ENCODE peak calls at places on chromosomes 12 and 14, in four cellular contexts. B, E, P and L are unnamed samples.

GRCh38 chr12:78239566-78239965 is 408.9 kb downstream of the NAV3 start:
- DNase-seq in B (no peak), E (no peak), P (no peak), L (no peak)

GRCh38 chr12:79522657-79523386 is 167.9 kb downstream of the PAWR start:
- DNase-seq in B (no peak), E (no peak), P (no peak), L (no peak)

GRCh38 chr12:6951551-6952120 is 480 bp downstream of the PTPN6 start:
- DNase-seq in B (no peak), E (no peak), P (no peak), L (peak; percentile 49)

GRCh38 chr12:105205322-105206048 is 30.5 kb downstream of the APPL2 start:
- DNase-seq in B (no peak), E (no peak), P (no peak), L (no peak)

GRCh38 chr12:47276253-47277070 is 196.7 kb upstream of the AMIGO2 start:
- DNase-seq in B (no peak), E (peak; percentile 65), P (no peak), L (peak; percentile 74)

GRCh38 chr14:77041837-77042557 is 13.5 kb upstream of the IRF2BPL start:
- DNase-seq in B (no peak), E (no peak), P (no peak), L (no peak)

GRCh38 chr12:88805286-88805685 is 225.0 kb upstream of the KITLG start:
- DNase-seq in B (no peak), E (no peak), P (no peak), L (no peak)

GRCh38 chr12:110048242-110049027 is at the start of gene C12orf76:
- DNase-seq in B (peak; percentile 76), E (peak; percentile 95), P (peak; percentile 88), L (peak; percentile 95)

GRCh38 chr12:14135996-14136395 is 154.6 kb upstream of the GRIN2B start:
- DNase-seq in B (no peak), E (no peak), P (no peak), L (no peak)

GRCh38 chr12:75489187-75489586 is 8.6 kb downstream of the GLIPR1 start:
- DNase-seq in B (no peak), E (no peak), P (no peak), L (no peak)

GRCh38 chr12:1858456-1858855 is 38.1 kb downstream of the LRTM2 start:
- DNase-seq in B (no peak), E (no peak), P (no peak), L (no peak)

GRCh38 chr14:71165121-71165574 is 257.9 kb downstream of the PCNX1 start:
- DNase-seq in B (no peak), E (no peak), P (no peak), L (no peak)

GRCh38 chr12:130227641-130228040 is 65.4 kb downstream of the FZD10 start:
- DNase-seq in B (no peak), E (no peak), P (no peak), L (no peak)

GRCh38 chr12:109532721-109533486 is 40.4 kb downstream of the MMAB start:
- DNase-seq in B (no peak), E (peak; percentile 30), P (no peak), L (no peak)

GRCh38 chr14:98692832-98693231 is 579.2 kb downstream of the BCL11B start:
- DNase-seq in B (no peak), E (no peak), P (no peak), L (peak; percentile 12)

GRCh38 chr12:21940972-21941521 is at the start of gene ABCC9:
- DNase-seq in B (peak; percentile 63), E (no peak), P (peak; percentile 55), L (peak; percentile 27)

GRCh38 chr14:65332141-65332871 is 80.2 kb upstream of the FUT8 start:
- DNase-seq in B (no peak), E (no peak), P (no peak), L (no peak)

GRCh38 chr14:52678591-52678990 is 16.8 kb downstream of the ERO1A start:
- DNase-seq in B (no peak), E (no peak), P (no peak), L (no peak)

GRCh38 chr12:88577537-88577936 is 2.7 kb downstream of the KITLG start:
- DNase-seq in B (no peak), E (no peak), P (no peak), L (no peak)

GRCh38 chr12:12349711-12350665 is at the start of gene MANSC1:
- DNase-seq in B (peak; percentile 64), E (no peak), P (peak; percentile 71), L (peak; percentile 54)

GRCh38 chr14:66311935-66312334 is 174.2 kb upstream of the CCDC196 start:
- DNase-seq in B (no peak), E (no peak), P (no peak), L (no peak)

GRCh38 chr14:56342419-56342901 is 224.2 kb downstream of the PELI2 start:
- DNase-seq in B (no peak), E (no peak), P (no peak), L (no peak)

GRCh38 chr12:89347325-89347829 is 4.9 kb downstream of the DUSP6 start:
- DNase-seq in B (no peak), E (no peak), P (no peak), L (no peak)

GRCh38 chr12:3587402-3588013 is 96.5 kb downstream of the PRMT8 start:
- DNase-seq in B (no peak), E (no peak), P (no peak), L (no peak)

GRCh38 chr12:401235-402126 is at the start of gene CCDC77:
- DNase-seq in B (peak; percentile 91), E (peak; percentile 92), P (peak; percentile 93), L (peak; percentile 95)
- TF ChIP-seq CTCF in B (no peak), E (peak; percentile 21), P (no peak), L (no peak)

DNA sequence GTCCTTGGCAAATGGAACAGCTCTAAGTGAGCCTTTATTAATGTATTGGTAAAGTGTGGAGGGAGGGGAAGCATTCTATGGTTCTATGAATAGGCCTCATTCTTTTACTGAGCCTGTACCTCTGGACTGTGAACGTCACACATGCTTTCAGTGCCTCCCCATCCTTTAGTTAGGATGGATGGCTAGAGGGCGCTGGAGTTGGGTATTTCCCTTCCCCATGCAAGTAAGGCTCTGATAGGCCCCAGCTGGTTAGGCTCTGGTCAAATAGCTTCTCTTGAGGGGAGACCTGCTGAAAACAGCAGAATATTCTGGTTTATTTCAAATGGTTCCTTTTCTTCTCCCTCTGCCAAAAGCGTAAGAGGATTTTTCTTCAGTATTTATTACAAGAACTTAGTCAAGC is 860.9 kb upstream of the MDGA2 start:
- DNase-seq in B (peak; percentile 13), E (no peak), P (peak; percentile 63), L (no peak)
- TF ChIP-seq CTCF in B (no peak), E (no peak), P (no peak), L (no peak)

GRCh38 chr14:68253381-68253780 is 433.8 kb downstream of the RAD51B start:
- DNase-seq in B (no peak), E (no peak), P (no peak), L (no peak)

GRCh38 chr14:68251766-68252100 is 432.2 kb downstream of the RAD51B start:
- DNase-seq in B (no peak), E (no peak), P (no peak), L (no peak)

GRCh38 chr14:68249534-68250517 is 430.2 kb downstream of the RAD51B start:
- DNase-seq in B (no peak), E (no peak), P (no peak), L (no peak)

GRCh38 chr14:68248481-68249255 is 429.1 kb downstream of the RAD51B start:
- DNase-seq in B (no peak), E (peak; percentile 44), P (no peak), L (no peak)

GRCh38 chr14:68250950-68251765 is 431.6 kb downstream of the RAD51B start:
- DNase-seq in B (no peak), E (peak; percentile 41), P (no peak), L (no peak)
- TF ChIP-seq CTCF in B (no peak), E (no peak), P (no peak), L (no peak)

GRCh38 chr12:57489157-57489641 is 1.3 kb downstream of the MARS1 start:
- DNase-seq in B (no peak), E (no peak), P (no peak), L (no peak)

GRCh38 chr12:57485695-57486094 is 2.2 kb upstream of the MARS1 start:
- DNase-seq in B (no peak), E (no peak), P (no peak), L (no peak)

GRCh38 chr12:57488397-57489156 is 709 bp downstream of the MARS1 start:
- DNase-seq in B (no peak), E (no peak), P (no peak), L (no peak)

GRCh38 chr12:57487055-57487596 is 742 bp upstream of the MARS1 start:
- DNase-seq in B (no peak), E (no peak), P (no peak), L (no peak)

GRCh38 chr12:57487597-57488396 is at the start of gene MARS1:
- DNase-seq in B (peak; percentile 82), E (peak; percentile 94), P (peak; percentile 92), L (peak; percentile 97)
- TF ChIP-seq CTCF in B (no peak), E (no peak), P (no peak), L (no peak)

DNA sequence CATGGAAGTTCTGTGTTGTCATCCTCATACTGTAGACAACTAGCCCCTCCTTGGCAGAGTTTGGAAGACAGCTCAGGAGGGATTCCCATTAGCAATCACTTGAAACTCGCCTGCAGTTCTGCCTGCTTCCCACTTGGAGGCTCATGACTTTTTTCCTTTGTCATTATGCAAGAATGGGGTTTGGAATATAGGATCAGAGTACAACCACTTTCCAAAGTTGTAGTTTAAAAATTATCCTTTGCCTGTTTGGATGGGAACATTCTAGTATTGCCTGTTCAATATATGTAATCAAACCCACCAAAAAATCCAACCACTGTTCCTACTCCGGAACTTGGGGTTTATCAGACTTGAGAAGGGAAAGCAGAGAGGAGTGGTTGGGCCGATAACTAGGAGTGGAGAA is 2.1 kb upstream of the GPD1 start:
- DNase-seq in B (no peak), E (no peak), P (peak; percentile 32), L (no peak)
- TF ChIP-seq CTCF in B (no peak), E (no peak), P (peak; percentile 23), L (no peak)

DNA sequence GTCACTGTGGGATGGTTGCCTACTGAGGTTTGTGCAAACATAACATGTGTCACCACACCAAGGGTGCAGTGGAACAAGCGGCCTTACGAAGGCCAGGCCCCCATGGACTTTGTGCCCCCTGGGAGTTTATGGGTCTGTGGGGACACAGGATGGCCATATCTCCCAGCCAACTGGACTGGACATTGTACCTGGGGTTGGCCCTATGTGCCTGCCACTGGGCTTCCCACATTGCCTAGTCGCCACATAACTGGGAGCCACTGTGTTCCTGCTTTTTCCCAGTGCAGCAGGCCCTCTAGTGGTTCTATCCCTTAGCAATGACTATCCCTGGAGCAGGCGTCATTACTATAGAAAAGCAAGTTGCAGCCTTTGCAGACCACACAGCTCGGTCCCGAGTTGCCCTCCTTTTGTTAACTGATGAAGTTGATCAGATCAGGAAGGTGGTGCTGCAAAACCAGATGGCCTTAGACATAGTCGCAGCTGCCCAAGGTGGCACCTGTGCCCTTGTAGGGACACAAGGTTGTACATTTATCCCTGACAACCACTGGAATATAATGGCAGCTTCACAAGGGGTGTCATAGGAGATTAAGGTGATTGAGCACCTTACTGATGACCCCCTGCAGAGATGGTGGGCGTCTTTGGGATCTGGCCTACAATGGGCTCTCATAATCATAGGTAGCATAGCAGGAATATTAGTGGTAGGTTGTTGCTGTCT is 15.2 kb upstream of the RNASE12 start:
- DNase-seq in B (peak; percentile 57), E (no peak), P (peak; percentile 67), L (no peak)
- TF ChIP-seq CTCF in B (peak; percentile 21), E (no peak), P (no peak), L (no peak)